ENCODE peak calls at places on chromosome 1, in nine cellular contexts. One of them, this sample, is unnamed.

GRCh38 chr1:175154595-175155472 is 37.7 kb downstream of the KIAA0040 start:
- DNase-seq in coronary artery: no peak
- DNase-seq in aorta: peak
- DNase-seq in ascending aorta: peak
- DNase-seq in skeletal muscle cell: no peak
- DNase-seq in SK-N-MC: no peak
- DNase-seq in astrocyte: peak
- DNase-seq in AG04449: no peak
- DNase-seq in astrocyte of the spinal cord: peak
- DNase-seq in this sample: peak

GRCh38 chr1:200139661-200140250 is 112.2 kb downstream of the NR5A2 start:
- DNase-seq in ascending aorta: no peak
- DNase-seq in skeletal muscle cell: peak
- DNase-seq in aorta: no peak
- DNase-seq in astrocyte: peak
- DNase-seq in coronary artery: no peak
- DNase-seq in AG04449: peak
- DNase-seq in SK-N-MC: no peak
- DNase-seq in astrocyte of the spinal cord: peak
- DNase-seq in this sample: peak

GRCh38 chr1:224831501-224831900 is 98.0 kb upstream of the DNAH14 start:
- DNase-seq in coronary artery: no peak
- DNase-seq in SK-N-MC: no peak
- DNase-seq in aorta: no peak
- DNase-seq in astrocyte: peak
- DNase-seq in astrocyte of the spinal cord: no peak
- DNase-seq in ascending aorta: no peak
- DNase-seq in AG04449: no peak
- DNase-seq in skeletal muscle cell: no peak
- DNase-seq in this sample: no peak

GRCh38 chr1:160197231-160197630 is 6.9 kb downstream of the CASQ1 start:
- DNase-seq in astrocyte: no peak
- DNase-seq in coronary artery: no peak
- DNase-seq in ascending aorta: no peak
- DNase-seq in SK-N-MC: no peak
- DNase-seq in AG04449: no peak
- DNase-seq in aorta: no peak
- DNase-seq in astrocyte of the spinal cord: no peak
- DNase-seq in skeletal muscle cell: no peak
- DNase-seq in this sample: no peak

GRCh38 chr1:175848329-175848728 is 104.9 kb upstream of the TNR start:
- DNase-seq in ascending aorta: no peak
- DNase-seq in skeletal muscle cell: no peak
- DNase-seq in astrocyte of the spinal cord: no peak
- DNase-seq in SK-N-MC: no peak
- DNase-seq in coronary artery: no peak
- DNase-seq in astrocyte: no peak
- DNase-seq in aorta: no peak
- DNase-seq in AG04449: no peak
- DNase-seq in this sample: no peak

GRCh38 chr1:226719596-226720386 is 19.3 kb downstream of the ITPKB start:
- DNase-seq in ascending aorta: no peak
- DNase-seq in coronary artery: no peak
- DNase-seq in AG04449: no peak
- DNase-seq in astrocyte of the spinal cord: no peak
- DNase-seq in SK-N-MC: no peak
- DNase-seq in aorta: no peak
- DNase-seq in skeletal muscle cell: no peak
- DNase-seq in astrocyte: no peak
- DNase-seq in this sample: no peak

GRCh38 chr1:244102471-244102870 is 51.4 kb downstream of the ZBTB18 start:
- DNase-seq in SK-N-MC: no peak
- DNase-seq in aorta: no peak
- DNase-seq in astrocyte: no peak
- DNase-seq in coronary artery: no peak
- DNase-seq in ascending aorta: no peak
- DNase-seq in AG04449: no peak
- DNase-seq in skeletal muscle cell: no peak
- DNase-seq in astrocyte of the spinal cord: no peak
- DNase-seq in this sample: no peak

GRCh38 chr1:244466724-244467123 is 5.7 kb downstream of the CATSPERE start:
- DNase-seq in astrocyte: no peak
- DNase-seq in astrocyte of the spinal cord: no peak
- DNase-seq in coronary artery: no peak
- DNase-seq in AG04449: no peak
- DNase-seq in ascending aorta: no peak
- DNase-seq in SK-N-MC: no peak
- DNase-seq in aorta: no peak
- DNase-seq in skeletal muscle cell: no peak
- DNase-seq in this sample: no peak

GRCh38 chr1:7374761-7375160 is 396.3 kb upstream of the VAMP3 start:
- DNase-seq in coronary artery: peak
- DNase-seq in ascending aorta: peak
- DNase-seq in astrocyte: no peak
- DNase-seq in aorta: peak
- DNase-seq in AG04449: no peak
- DNase-seq in SK-N-MC: no peak
- DNase-seq in astrocyte of the spinal cord: no peak
- DNase-seq in skeletal muscle cell: no peak
- DNase-seq in this sample: no peak

GRCh38 chr1:246001821-246002220 is 505.3 kb downstream of the SMYD3 start:
- DNase-seq in SK-N-MC: no peak
- DNase-seq in coronary artery: no peak
- DNase-seq in ascending aorta: no peak
- DNase-seq in astrocyte of the spinal cord: no peak
- DNase-seq in skeletal muscle cell: no peak
- DNase-seq in AG04449: no peak
- DNase-seq in aorta: no peak
- DNase-seq in astrocyte: peak
- DNase-seq in this sample: no peak

GRCh38 chr1:115838426-115838804 is 2.5 kb downstream of the NHLH2 start:
- DNase-seq in astrocyte: no peak
- DNase-seq in skeletal muscle cell: no peak
- DNase-seq in ascending aorta: no peak
- DNase-seq in AG04449: no peak
- DNase-seq in coronary artery: no peak
- DNase-seq in SK-N-MC: no peak
- DNase-seq in astrocyte of the spinal cord: no peak
- DNase-seq in aorta: no peak
- DNase-seq in this sample: no peak

GRCh38 chr1:3550511-3551289 is 60.6 kb downstream of the MEGF6 start:
- DNase-seq in ascending aorta: no peak
- DNase-seq in aorta: no peak
- DNase-seq in astrocyte: no peak
- DNase-seq in skeletal muscle cell: no peak
- DNase-seq in AG04449: no peak
- DNase-seq in coronary artery: no peak
- DNase-seq in SK-N-MC: no peak
- DNase-seq in astrocyte of the spinal cord: no peak
- DNase-seq in this sample: no peak

GRCh38 chr1:69540052-69540451 is 27.7 kb upstream of the LRRC7 start:
- DNase-seq in astrocyte: no peak
- DNase-seq in SK-N-MC: no peak
- DNase-seq in astrocyte of the spinal cord: no peak
- DNase-seq in skeletal muscle cell: no peak
- DNase-seq in AG04449: no peak
- DNase-seq in ascending aorta: no peak
- DNase-seq in coronary artery: no peak
- DNase-seq in aorta: no peak
- DNase-seq in this sample: no peak

GRCh38 chr1:210298936-210299335 is 29.8 kb upstream of the HHAT start:
- DNase-seq in aorta: no peak
- DNase-seq in ascending aorta: no peak
- DNase-seq in SK-N-MC: no peak
- DNase-seq in AG04449: no peak
- DNase-seq in astrocyte of the spinal cord: no peak
- DNase-seq in skeletal muscle cell: no peak
- DNase-seq in coronary artery: no peak
- DNase-seq in astrocyte: peak
- DNase-seq in this sample: no peak

GRCh38 chr1:167081594-167081993 is 8.6 kb downstream of the GPA33 start:
- DNase-seq in aorta: no peak
- DNase-seq in astrocyte of the spinal cord: no peak
- DNase-seq in coronary artery: no peak
- DNase-seq in astrocyte: no peak
- DNase-seq in ascending aorta: no peak
- DNase-seq in AG04449: no peak
- DNase-seq in skeletal muscle cell: no peak
- DNase-seq in SK-N-MC: no peak
- DNase-seq in this sample: no peak

GRCh38 chr1:23251812-23252211 is 34.5 kb upstream of the HTR1D start:
- DNase-seq in SK-N-MC: no peak
- DNase-seq in ascending aorta: no peak
- DNase-seq in astrocyte of the spinal cord: no peak
- DNase-seq in coronary artery: no peak
- DNase-seq in skeletal muscle cell: peak
- DNase-seq in AG04449: no peak
- DNase-seq in astrocyte: no peak
- DNase-seq in aorta: no peak
- DNase-seq in this sample: no peak

GRCh38 chr1:145961425-145962156 is 2.8 kb downstream of the ANKRD34A start:
- DNase-seq in SK-N-MC: no peak
- DNase-seq in AG04449: no peak
- DNase-seq in skeletal muscle cell: no peak
- DNase-seq in aorta: peak
- DNase-seq in astrocyte: no peak
- DNase-seq in coronary artery: no peak
- DNase-seq in astrocyte of the spinal cord: no peak
- DNase-seq in ascending aorta: peak
- DNase-seq in this sample: no peak

DNA sequence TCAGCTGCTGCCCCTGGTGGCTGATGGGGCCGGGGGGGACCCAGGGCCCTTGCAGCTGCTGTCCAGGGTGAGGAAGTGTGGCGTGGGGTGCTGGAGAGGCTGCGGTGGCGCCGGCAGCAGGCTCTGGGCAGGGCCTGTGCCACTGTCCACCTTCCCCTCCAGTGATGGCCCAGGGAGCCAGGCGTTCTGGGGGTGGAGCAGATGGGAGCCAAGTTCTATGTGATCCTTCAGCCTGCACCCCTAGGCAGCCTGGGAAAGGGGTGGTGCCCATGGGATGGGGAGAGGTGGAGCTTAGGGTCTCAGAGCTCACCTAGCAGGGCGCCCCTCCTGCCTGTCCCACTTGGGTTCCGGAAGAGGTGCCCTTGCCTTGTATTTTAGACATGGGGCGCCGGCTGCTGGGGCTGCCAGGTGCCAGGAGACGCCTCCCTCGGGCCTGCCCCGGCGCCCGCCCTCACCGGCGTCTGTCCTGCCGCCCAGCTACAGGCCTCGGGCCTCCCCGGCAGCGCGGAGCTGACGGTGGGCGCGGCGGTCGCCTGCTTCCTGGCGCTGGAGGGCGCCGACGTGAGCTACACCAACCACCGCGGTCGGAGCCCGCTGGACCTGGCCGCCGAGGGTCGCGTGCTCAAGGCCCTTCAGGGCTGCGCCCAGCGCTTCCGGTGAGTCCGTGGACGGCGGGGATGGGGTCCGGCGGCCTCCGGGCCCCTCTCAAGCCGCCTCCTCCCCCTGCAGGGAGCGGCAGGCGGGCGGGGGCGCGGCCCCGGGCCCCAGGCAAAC is 3.1 kb upstream of the MMP23B start:
- DNase-seq in astrocyte of the spinal cord: no peak
- DNase-seq in ascending aorta: no peak
- DNase-seq in astrocyte: no peak
- DNase-seq in aorta: peak
- DNase-seq in SK-N-MC: no peak
- DNase-seq in coronary artery: no peak
- DNase-seq in skeletal muscle cell: no peak
- DNase-seq in AG04449: no peak
- DNase-seq in this sample: peak
- H3K4me3 ChIP-seq in astrocyte of the spinal cord: no peak
- H3K4me3 ChIP-seq in ascending aorta: no peak
- H3K4me3 ChIP-seq in astrocyte: no peak
- H3K4me3 ChIP-seq in aorta: no peak
- H3K4me3 ChIP-seq in SK-N-MC: no peak
- H3K4me3 ChIP-seq in coronary artery: no peak
- H3K4me3 ChIP-seq in skeletal muscle cell: no peak
- H3K4me3 ChIP-seq in AG04449: no peak
- H3K4me3 ChIP-seq in this sample: peak

GRCh38 chr1:155253797-155254196 is 1.5 kb downstream of the ENTREP3 start:
- DNase-seq in skeletal muscle cell: no peak
- DNase-seq in astrocyte of the spinal cord: no peak
- DNase-seq in AG04449: no peak
- DNase-seq in ascending aorta: no peak
- DNase-seq in SK-N-MC: no peak
- DNase-seq in astrocyte: no peak
- DNase-seq in aorta: no peak
- DNase-seq in coronary artery: no peak
- DNase-seq in this sample: no peak
- H3K4me3 ChIP-seq in skeletal muscle cell: peak
- H3K4me3 ChIP-seq in astrocyte of the spinal cord: peak
- H3K4me3 ChIP-seq in AG04449: peak
- H3K4me3 ChIP-seq in ascending aorta: peak
- H3K4me3 ChIP-seq in SK-N-MC: peak
- H3K4me3 ChIP-seq in astrocyte: peak
- H3K4me3 ChIP-seq in aorta: no peak
- H3K4me3 ChIP-seq in coronary artery: peak
- H3K4me3 ChIP-seq in this sample: no peak

GRCh38 chr1:92485374-92486250 is 1.1 kb downstream of the GFI1 start:
- DNase-seq in astrocyte of the spinal cord: peak
- DNase-seq in astrocyte: no peak
- DNase-seq in AG04449: no peak
- DNase-seq in coronary artery: no peak
- DNase-seq in ascending aorta: peak
- DNase-seq in skeletal muscle cell: no peak
- DNase-seq in aorta: peak
- DNase-seq in SK-N-MC: no peak
- DNase-seq in this sample: peak
- H3K4me3 ChIP-seq in astrocyte of the spinal cord: peak
- H3K4me3 ChIP-seq in astrocyte: peak
- H3K4me3 ChIP-seq in AG04449: peak
- H3K4me3 ChIP-seq in coronary artery: peak
- H3K4me3 ChIP-seq in ascending aorta: peak
- H3K4me3 ChIP-seq in skeletal muscle cell: peak
- H3K4me3 ChIP-seq in aorta: peak
- H3K4me3 ChIP-seq in SK-N-MC: peak
- H3K4me3 ChIP-seq in this sample: peak

DNA sequence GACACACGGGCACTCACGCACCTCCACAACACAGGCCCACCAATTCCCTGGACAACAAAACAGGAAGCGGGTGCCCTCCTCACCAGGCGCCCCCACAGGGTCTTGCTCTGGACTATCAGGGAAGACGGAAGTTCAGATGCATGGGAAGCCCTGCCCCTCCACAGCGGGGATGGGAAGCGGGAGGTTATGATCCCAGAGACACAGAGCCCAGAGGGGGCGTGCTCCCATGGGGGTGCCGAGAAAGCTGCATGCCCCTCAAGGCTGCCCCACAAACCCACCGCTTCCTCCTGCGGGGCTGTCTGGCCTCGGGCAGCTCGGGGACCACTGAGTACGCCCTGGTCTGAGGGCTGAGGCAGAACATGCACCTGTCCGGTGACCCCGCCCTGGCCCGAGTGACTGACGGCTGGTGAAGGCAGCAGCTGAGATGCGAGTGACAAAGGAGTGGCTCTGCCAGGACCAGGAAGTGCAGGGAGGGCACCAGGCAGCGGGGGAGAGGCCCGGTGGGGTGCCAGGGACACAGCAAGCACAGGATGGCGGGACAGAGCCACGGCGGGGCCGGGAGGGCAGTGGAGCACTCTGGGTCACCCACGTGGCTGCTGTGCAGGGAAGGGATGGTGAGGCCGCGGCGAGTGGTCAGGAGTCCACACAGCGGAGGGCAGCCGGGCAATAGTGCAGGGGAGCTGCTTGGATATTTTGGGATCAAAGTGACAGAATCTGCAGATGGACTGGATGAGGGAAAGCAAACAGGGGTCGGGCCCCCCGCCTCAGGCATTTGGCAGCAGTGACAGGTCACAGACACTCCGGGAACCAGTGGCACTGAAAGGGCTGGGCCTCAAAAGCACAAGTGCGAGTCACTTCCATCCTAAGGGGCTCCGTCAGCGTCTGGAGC is 18.6 kb downstream of the NADK start:
- DNase-seq in aorta: no peak
- DNase-seq in astrocyte: no peak
- DNase-seq in SK-N-MC: no peak
- DNase-seq in astrocyte of the spinal cord: no peak
- DNase-seq in coronary artery: no peak
- DNase-seq in ascending aorta: no peak
- DNase-seq in AG04449: no peak
- DNase-seq in skeletal muscle cell: no peak
- DNase-seq in this sample: no peak
- H3K4me3 ChIP-seq in aorta: no peak
- H3K4me3 ChIP-seq in astrocyte: no peak
- H3K4me3 ChIP-seq in SK-N-MC: no peak
- H3K4me3 ChIP-seq in astrocyte of the spinal cord: no peak
- H3K4me3 ChIP-seq in coronary artery: no peak
- H3K4me3 ChIP-seq in ascending aorta: no peak
- H3K4me3 ChIP-seq in AG04449: no peak
- H3K4me3 ChIP-seq in skeletal muscle cell: no peak
- H3K4me3 ChIP-seq in this sample: no peak